ENCODE peak calls at places on chromosome 9, in eight cellular contexts. Z, N, R, W, K, P, I and Q are unnamed samples.

GRCh38 chr9:25716220-25716872 is 38.1 kb upstream of the TUSC1 start:
- DNase-seq in Z (peak), N (no peak), R (peak), W (no peak), K (no peak), P (peak), I (peak), Q (no peak)

GRCh38 chr9:121326130-121326838 is 43.8 kb downstream of the STOM start:
- DNase-seq in Z (no peak), N (no peak), R (peak), W (peak), K (no peak), P (peak), I (no peak), Q (no peak)

GRCh38 chr9:117411547-117411946 is 3.3 kb downstream of the ASTN2 start:
- DNase-seq in Z (peak), N (no peak), R (peak), W (peak), K (no peak), P (no peak), I (peak), Q (peak)

GRCh38 chr9:137353223-137354152 is 51.4 kb upstream of the NRARP start:
- DNase-seq in Z (no peak), N (no peak), R (no peak), W (no peak), K (no peak), P (no peak), I (no peak), Q (no peak)

GRCh38 chr9:70902705-70903131 is 218.7 kb downstream of the TRPM3 start:
- DNase-seq in Z (no peak), N (no peak), R (peak), W (no peak), K (no peak), P (peak), I (no peak), Q (no peak)

GRCh38 chr9:120531683-120532300 is 48.2 kb downstream of the CDK5RAP2 start:
- DNase-seq in Z (no peak), N (peak), R (peak), W (peak), K (no peak), P (peak), I (no peak), Q (no peak)

GRCh38 chr9:126471084-126471611 is 142.6 kb upstream of the LMX1B start:
- DNase-seq in Z (no peak), N (peak), R (peak), W (peak), K (no peak), P (no peak), I (no peak), Q (peak)

GRCh38 chr9:121906074-121906520 is 187.0 kb downstream of the TTLL11 start:
- DNase-seq in Z (no peak), N (no peak), R (peak), W (no peak), K (no peak), P (peak), I (no peak), Q (no peak)

GRCh38 chr9:38345851-38346755 is 46.4 kb upstream of the ALDH1B1 start:
- DNase-seq in Z (no peak), N (no peak), R (no peak), W (no peak), K (peak), P (no peak), I (no peak), Q (no peak)

GRCh38 chr9:123305879-123306278 is 37.5 kb upstream of the STRBP start:
- DNase-seq in Z (no peak), N (no peak), R (no peak), W (no peak), K (no peak), P (no peak), I (no peak), Q (no peak)

GRCh38 chr9:71646131-71646530 is 122.2 kb downstream of the CEMIP2 start:
- DNase-seq in Z (no peak), N (no peak), R (no peak), W (no peak), K (no peak), P (no peak), I (no peak), Q (no peak)

GRCh38 chr9:93676310-93677054 is 100.1 kb downstream of the PHF2 start:
- DNase-seq in Z (peak), N (peak), R (no peak), W (no peak), K (peak), P (no peak), I (no peak), Q (no peak)

GRCh38 chr9:116549786-116550660 is 137.1 kb upstream of the TRIM32 start:
- DNase-seq in Z (no peak), N (no peak), R (no peak), W (no peak), K (no peak), P (no peak), I (no peak), Q (no peak)

GRCh38 chr9:127283917-127284316 is 19.3 kb downstream of the GARNL3 start:
- DNase-seq in Z (no peak), N (peak), R (peak), W (peak), K (no peak), P (peak), I (no peak), Q (peak)

GRCh38 chr9:83934569-83935275 is 13.5 kb upstream of the KIF27 start:
- DNase-seq in Z (no peak), N (no peak), R (peak), W (no peak), K (no peak), P (no peak), I (no peak), Q (no peak)

GRCh38 chr9:2810424-2811075 is 33.3 kb downstream of the PUM3 start:
- DNase-seq in Z (no peak), N (no peak), R (no peak), W (no peak), K (no peak), P (no peak), I (no peak), Q (no peak)

GRCh38 chr9:6805532-6805931 is 47.8 kb downstream of the KDM4C start:
- DNase-seq in Z (peak), N (no peak), R (peak), W (peak), K (no peak), P (peak), I (no peak), Q (no peak)

GRCh38 chr9:7129391-7129790 is 371.6 kb downstream of the KDM4C start:
- DNase-seq in Z (no peak), N (no peak), R (no peak), W (no peak), K (no peak), P (no peak), I (no peak), Q (no peak)

GRCh38 chr9:87615547-87616148 is 110.3 kb upstream of the CTSL start:
- DNase-seq in Z (no peak), N (no peak), R (no peak), W (no peak), K (no peak), P (no peak), I (no peak), Q (no peak)

GRCh38 chr9:7907636-7908195 is 108.1 kb upstream of the DMAC1 start:
- DNase-seq in Z (no peak), N (peak), R (no peak), W (no peak), K (no peak), P (no peak), I (no peak), Q (no peak)

GRCh38 chr9:5886114-5886939 is 4.4 kb upstream of the MLANA start:
- DNase-seq in Z (peak), N (peak), R (peak), W (peak), K (peak), P (peak), I (peak), Q (peak)

GRCh38 chr9:99167120-99167519 is 54.6 kb downstream of the ALG2 start:
- DNase-seq in Z (no peak), N (no peak), R (no peak), W (no peak), K (no peak), P (no peak), I (no peak), Q (peak)

GRCh38 chr9:107019216-107019615 is 156.2 kb downstream of the ZNF462 start:
- DNase-seq in Z (no peak), N (no peak), R (peak), W (no peak), K (no peak), P (peak), I (no peak), Q (no peak)

GRCh38 chr9:126886194-126886830 is 25.9 kb downstream of the ZBTB34 start:
- DNase-seq in Z (no peak), N (no peak), R (no peak), W (peak), K (no peak), P (no peak), I (no peak), Q (no peak)

GRCh38 chr9:126927419-126927818 is 12.8 kb downstream of the RALGPS1 start:
- DNase-seq in Z (no peak), N (no peak), R (no peak), W (peak), K (no peak), P (no peak), I (no peak), Q (no peak)

GRCh38 chr9:107671588-107671987 is 182.0 kb upstream of the KLF4 start:
- DNase-seq in Z (no peak), N (no peak), R (no peak), W (no peak), K (no peak), P (no peak), I (no peak), Q (no peak)

GRCh38 chr9:27460225-27461023 is 63.7 kb upstream of the IFNK start:
- DNase-seq in Z (no peak), N (no peak), R (peak), W (no peak), K (no peak), P (peak), I (no peak), Q (no peak)

GRCh38 chr9:34386656-34387055 is 10.0 kb upstream of the MYORG start:
- DNase-seq in Z (no peak), N (no peak), R (no peak), W (no peak), K (peak), P (no peak), I (peak), Q (no peak)

GRCh38 chr9:121484659-121485446 is 14.8 kb downstream of the GGTA1 start:
- DNase-seq in Z (no peak), N (no peak), R (no peak), W (no peak), K (no peak), P (no peak), I (no peak), Q (no peak)

GRCh38 chr9:32430720-32431119 is 46.3 kb downstream of the ACO1 start:
- DNase-seq in Z (no peak), N (no peak), R (peak), W (no peak), K (no peak), P (peak), I (no peak), Q (no peak)

GRCh38 chr9:69546265-69546664 is 125.9 kb downstream of the APBA1 start:
- DNase-seq in Z (peak), N (no peak), R (peak), W (peak), K (no peak), P (no peak), I (no peak), Q (no peak)
- TF ChIP-seq CTCF in Z (no peak), N (peak), R (peak), W (no peak), K (peak), P (peak), I (no peak), Q (no peak)

DNA sequence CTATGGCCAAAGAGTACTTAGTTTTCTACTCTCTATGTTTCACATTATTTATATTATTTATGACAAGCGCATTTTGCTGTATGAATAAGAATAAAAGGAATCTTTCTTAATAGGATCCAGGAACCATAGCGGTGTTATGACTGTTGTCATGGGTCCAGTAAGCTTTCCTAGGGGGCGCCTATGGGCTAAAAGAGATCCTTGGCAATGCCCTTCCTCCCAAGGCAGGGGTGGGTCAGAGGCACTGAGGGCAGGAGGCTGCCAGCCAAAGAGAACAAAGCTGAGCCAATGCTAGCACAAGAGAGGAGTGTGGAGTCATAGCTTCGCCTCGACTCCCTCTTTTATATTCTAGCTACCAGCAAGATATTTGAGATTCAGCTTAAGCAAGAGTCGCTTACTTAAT is 98.4 kb upstream of the GNAQ start:
- DNase-seq in Z (no peak), N (peak), R (peak), W (peak), K (no peak), P (peak), I (no peak), Q (peak)
- TF ChIP-seq CTCF in Z (no peak), N (peak), R (no peak), W (no peak), K (no peak), P (peak), I (no peak), Q (no peak)

GRCh38 chr9:18905883-18906649 is 126.9 kb downstream of the SAXO1 start:
- DNase-seq in Z (no peak), N (no peak), R (no peak), W (no peak), K (no peak), P (peak), I (no peak), Q (no peak)
- TF ChIP-seq CTCF in Z (no peak), N (no peak), R (no peak), W (no peak), K (no peak), P (no peak), I (no peak), Q (no peak)

DNA sequence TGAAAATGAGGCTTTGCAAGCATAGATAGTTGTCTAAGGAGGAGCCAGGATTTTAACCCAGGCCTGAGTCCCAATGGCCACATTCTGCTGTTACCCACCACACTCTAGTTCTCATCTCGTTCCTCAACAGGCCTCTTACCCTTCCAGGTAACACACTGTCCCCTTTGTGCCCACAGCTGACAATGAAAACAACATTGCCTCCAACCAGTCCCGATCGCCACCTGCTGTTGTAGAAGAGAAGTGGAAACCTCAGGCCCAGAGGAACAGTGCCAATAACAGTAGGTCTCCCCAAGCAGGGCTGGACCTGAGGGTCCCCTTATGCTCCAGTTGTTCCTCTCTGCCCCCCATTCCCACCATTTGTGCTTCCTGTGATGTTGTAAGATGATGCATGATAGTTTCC is 30.4 kb downstream of the AMBP start:
- DNase-seq in Z (no peak), N (no peak), R (peak), W (peak), K (peak), P (peak), I (no peak), Q (no peak)
- TF ChIP-seq CTCF in Z (no peak), N (peak), R (peak), W (no peak), K (peak), P (peak), I (no peak), Q (no peak)

DNA sequence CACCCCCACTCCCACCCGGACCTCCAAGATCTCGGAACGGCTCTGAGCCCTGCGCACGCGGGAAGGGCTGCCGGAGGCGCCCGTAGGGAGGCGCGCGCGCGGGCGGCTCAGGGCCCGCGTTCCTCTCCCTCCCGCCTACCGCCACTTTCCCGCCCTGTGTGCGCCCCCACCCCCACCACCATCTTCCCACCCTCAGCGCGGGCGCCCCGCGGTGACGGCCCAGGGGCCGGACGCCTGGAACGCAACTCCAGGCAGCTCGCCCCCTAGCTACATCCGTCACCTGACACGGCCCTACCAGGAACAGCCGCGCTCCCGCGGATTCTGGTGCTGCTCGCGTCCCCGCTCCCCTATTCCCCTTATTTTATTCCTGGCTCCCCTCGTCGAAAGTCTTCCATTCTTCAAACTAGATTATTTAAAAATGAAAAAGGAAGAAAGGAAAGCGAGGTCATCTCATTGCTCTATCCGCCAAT is at the start of gene CDKN2B-AS1:
- DNase-seq in Z (peak), N (peak), R (peak), W (no peak), K (no peak), P (peak), I (peak), Q (peak)
- TF ChIP-seq CTCF in Z (no peak), N (peak), R (peak), W (no peak), K (no peak), P (no peak), I (no peak), Q (no peak)

GRCh38 chr9:36597412-36598178 is 24.9 kb downstream of the MELK start:
- DNase-seq in Z (no peak), N (no peak), R (peak), W (no peak), K (no peak), P (peak), I (no peak), Q (no peak)
- TF ChIP-seq CTCF in Z (peak), N (peak), R (peak), W (no peak), K (peak), P (peak), I (no peak), Q (no peak)

DNA sequence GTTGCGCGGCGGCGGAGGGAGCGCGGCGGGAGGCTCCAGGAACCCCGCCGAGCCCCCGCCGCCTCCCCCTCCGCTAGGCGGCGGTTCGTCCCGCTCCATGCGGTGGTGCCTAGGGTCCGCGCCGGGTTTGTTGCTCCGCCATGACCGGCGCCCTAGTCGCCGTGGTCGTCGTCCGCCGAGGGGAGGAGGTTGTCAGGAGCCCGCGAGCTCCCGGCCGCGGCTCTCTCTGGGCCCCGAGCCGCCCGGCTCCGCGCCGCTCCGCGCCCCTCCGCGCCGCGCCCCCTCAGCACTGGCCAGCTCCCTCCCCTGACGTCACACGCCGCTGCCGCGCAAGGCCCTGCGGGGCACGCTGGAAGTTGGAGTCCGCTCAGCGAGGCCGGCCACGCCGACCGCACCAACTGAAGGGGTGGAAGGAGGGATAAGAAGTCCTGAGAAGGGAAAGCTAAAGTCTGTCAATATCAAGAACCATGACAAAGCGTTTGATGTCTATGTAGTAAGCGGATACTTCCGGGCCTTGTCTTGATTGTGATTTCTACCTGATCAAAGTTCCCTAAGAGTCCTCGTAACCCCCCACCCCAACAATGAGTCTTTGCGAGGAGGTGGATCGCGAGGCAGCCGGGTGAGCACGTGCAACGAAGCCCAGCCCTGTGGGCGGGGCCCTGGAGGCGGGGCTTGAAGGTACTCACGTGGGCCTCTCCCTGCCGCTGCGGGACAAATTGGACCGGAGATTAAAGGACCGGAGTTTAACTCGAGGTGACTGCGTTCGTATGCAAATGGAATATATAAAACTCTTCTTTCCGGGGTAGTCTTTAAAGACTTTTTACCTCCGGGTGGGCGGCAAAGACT is at the start of gene NR6A1:
- DNase-seq in Z (peak), N (peak), R (peak), W (peak), K (peak), P (peak), I (peak), Q (peak)
- TF ChIP-seq CTCF in Z (peak), N (peak), R (no peak), W (no peak), K (peak), P (no peak), I (peak), Q (no peak)

DNA sequence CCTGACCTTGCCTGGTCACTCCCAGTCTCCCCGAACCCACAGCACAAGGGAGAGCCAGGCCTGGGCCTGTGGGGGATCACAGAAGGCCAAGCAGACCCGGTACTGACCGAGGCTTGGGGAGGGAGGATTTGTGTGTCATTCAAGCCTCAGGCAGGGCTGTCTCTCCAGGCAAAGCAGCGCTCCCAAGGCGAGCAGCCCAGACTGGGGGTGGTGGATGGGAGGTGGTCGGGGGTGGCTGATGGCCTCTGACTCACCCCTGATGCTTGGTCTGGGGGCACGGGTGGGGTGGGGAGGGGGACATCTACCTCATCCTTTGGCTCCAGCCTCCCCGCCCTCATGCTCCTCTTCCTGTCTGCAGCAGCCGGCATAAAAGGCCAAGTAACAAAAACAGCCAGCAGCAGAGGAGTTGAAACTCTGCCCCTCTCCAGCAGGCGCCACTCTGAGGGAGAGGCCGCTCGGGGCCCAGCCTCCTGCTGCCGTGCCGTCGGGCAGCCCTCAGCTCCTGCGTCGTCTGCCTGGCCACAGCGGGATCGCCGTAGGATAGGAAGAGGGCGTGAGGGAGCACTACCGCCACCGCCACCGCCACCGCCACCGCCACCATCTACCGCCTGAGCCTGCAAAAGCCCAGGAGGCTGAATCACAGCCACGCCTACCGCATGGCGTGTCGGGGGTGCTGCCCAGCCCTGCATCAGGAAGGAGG is 166.0 kb downstream of the OLFM1 start:
- DNase-seq in Z (peak), N (no peak), R (no peak), W (no peak), K (no peak), P (no peak), I (no peak), Q (no peak)
- TF ChIP-seq CTCF in Z (no peak), N (no peak), R (no peak), W (no peak), K (no peak), P (no peak), I (no peak), Q (no peak)